ENCODE peak calls at places on chromosomes 2 and 18, in seven cellular contexts. E is OCI-LY7, R is mammary epithelial cell, A is heart left ventricle, Z is HepG2, M is prostate gland, J is right atrium auricular region. C is an unnamed sample.

GRCh38 chr2:96926791-96927190 is 56.9 kb upstream of the SEMA4C start:
- DNase-seq in E (no peak), R (no peak), A (no peak), Z (no peak), M (no peak), J (no peak), C (no peak)

GRCh38 chr2:41963661-41964525 is 83.9 kb upstream of the PKDCC start:
- DNase-seq in E (no peak), R (no peak), A (no peak), Z (peak; percentile 32), M (no peak), J (peak; percentile 89), C (peak; percentile 50)

GRCh38 chr2:137925599-137925998 is 38.7 kb upstream of the HNMT start:
- DNase-seq in E (no peak), R (no peak), A (no peak), Z (no peak), M (no peak), J (no peak), C (no peak)

GRCh38 chr2:65637061-65637460 is 204.7 kb upstream of the SPRED2 start:
- DNase-seq in E (no peak), R (no peak), A (no peak), Z (no peak), M (no peak), J (no peak), C (no peak)

GRCh38 chr2:119407430-119408220 is 24.0 kb upstream of the TMEM37 start:
- DNase-seq in E (peak; percentile 73), R (peak; percentile 25), A (peak; percentile 49), Z (peak; percentile 73), M (peak; percentile 29), J (no peak), C (peak; percentile 40)

GRCh38 chr2:234632527-234633391 is 135.9 kb upstream of the ARL4C start:
- DNase-seq in E (no peak), R (peak; percentile 11), A (no peak), Z (no peak), M (peak; percentile 49), J (no peak), C (peak; percentile 53)

GRCh38 chr18:44996261-44996660 is 315.6 kb downstream of the SETBP1 start:
- DNase-seq in E (no peak), R (no peak), A (no peak), Z (no peak), M (no peak), J (no peak), C (no peak)

GRCh38 chr2:192087398-192087958 is 107.3 kb downstream of the TMEFF2 start:
- DNase-seq in E (no peak), R (no peak), A (no peak), Z (no peak), M (no peak), J (no peak), C (no peak)

GRCh38 chr2:81767173-81767720 is 1462.7 kb upstream of the LRRTM1 start:
- DNase-seq in E (no peak), R (no peak), A (no peak), Z (no peak), M (no peak), J (no peak), C (no peak)

GRCh38 chr2:130154773-130155765 is 10.2 kb upstream of the CCDC74B start:
- DNase-seq in E (no peak), R (no peak), A (no peak), Z (no peak), M (no peak), J (no peak), C (no peak)

GRCh38 chr2:178530625-178531142 is 50.4 kb downstream of the PLEKHA3 start:
- DNase-seq in E (no peak), R (peak; percentile 50), A (no peak), Z (no peak), M (no peak), J (no peak), C (no peak)

GRCh38 chr2:48714240-48714639 is 41.3 kb downstream of the LHCGR start:
- DNase-seq in E (no peak), R (no peak), A (no peak), Z (no peak), M (no peak), J (no peak), C (no peak)

GRCh38 chr18:47050468-47050867 is 15.0 kb upstream of the ELOA2 start:
- DNase-seq in E (peak; percentile 21), R (peak; percentile 27), A (peak; percentile 23), Z (peak; percentile 40), M (no peak), J (no peak), C (no peak)

GRCh38 chr2:105893011-105893995 is 148.6 kb downstream of the NCK2 start:
- DNase-seq in E (no peak), R (no peak), A (no peak), Z (no peak), M (no peak), J (no peak), C (no peak)

GRCh38 chr2:73836141-73836943 is 7.6 kb downstream of the STAMBP start:
- DNase-seq in E (no peak), R (no peak), A (no peak), Z (no peak), M (no peak), J (no peak), C (peak; percentile 73)

GRCh38 chr18:59634096-59634495 is 63.1 kb downstream of the CCBE1 start:
- DNase-seq in E (no peak), R (no peak), A (no peak), Z (no peak), M (no peak), J (no peak), C (no peak)

GRCh38 chr2:236654496-236654895 is 84.9 kb downstream of the ACKR3 start:
- DNase-seq in E (no peak), R (no peak), A (peak; percentile 12), Z (no peak), M (no peak), J (peak; percentile 51), C (no peak)

GRCh38 chr2:71720596-71721361 is 267.4 kb downstream of the DYSF start:
- DNase-seq in E (no peak), R (no peak), A (no peak), Z (peak; percentile 53), M (no peak), J (no peak), C (no peak)

GRCh38 chr2:17962874-17963273 is 84.4 kb downstream of the KCNS3 start:
- DNase-seq in E (no peak), R (peak; percentile 19), A (no peak), Z (no peak), M (no peak), J (no peak), C (peak; percentile 63)

DNA sequence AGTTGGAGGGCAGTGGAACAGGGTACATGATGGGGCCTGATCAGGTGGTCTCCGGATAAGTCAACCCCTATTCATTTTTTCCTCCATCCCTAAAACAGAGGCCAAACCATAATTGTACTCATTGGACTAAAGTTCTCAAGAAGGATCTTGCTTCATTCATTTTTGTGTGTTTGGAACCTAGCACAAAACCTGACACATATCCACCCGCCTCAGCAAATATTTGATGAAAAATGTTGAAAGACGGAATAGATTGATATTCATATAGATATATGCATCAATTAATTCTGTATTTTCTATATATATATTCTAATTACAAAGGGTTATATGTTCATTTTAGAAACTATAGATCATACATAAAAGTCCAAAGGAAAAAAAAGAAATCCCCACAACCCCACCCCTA is 21.9 kb downstream of the SLC4A1AP start:
- DNase-seq in E (no peak), R (no peak), A (no peak), Z (no peak), M (no peak), J (no peak), C (no peak)
- H3K36me3 ChIP-seq in E (peaks cover 66% of the 10 kb centered on the region), R (peaks cover 6% of the 10 kb centered on the region), A (peaks cover 95% of the 10 kb centered on the region), Z (peaks cover 64% of the 10 kb centered on the region), M (no peaks in the 10 kb centered on the region), J (peaks cover 33% of the 10 kb centered on the region), C (peaks cover 47% of the 10 kb centered on the region)

GRCh38 chr18:189254-189653 is 30.9 kb downstream of the USP14 start:
- DNase-seq in E (no peak), R (no peak), A (no peak), Z (peak; percentile 60), M (no peak), J (no peak), C (no peak)
- H3K36me3 ChIP-seq in E (peaks cover 94% of the 10 kb centered on the region), R (peaks cover 13% of the 10 kb centered on the region), A (peaks cover 16% of the 10 kb centered on the region), Z (peaks cover 7% of the 10 kb centered on the region), M (no peaks in the 10 kb centered on the region), J (peaks cover 8% of the 10 kb centered on the region), C (peaks cover 19% of the 10 kb centered on the region)

GRCh38 chr2:190970170-190970569 is 43.8 kb downstream of the STAT1 start:
- DNase-seq in E (no peak), R (no peak), A (no peak), Z (no peak), M (no peak), J (no peak), C (no peak)

GRCh38 chr2:190965580-190966222 is 48.3 kb downstream of the STAT1 start:
- DNase-seq in E (no peak), R (no peak), A (no peak), Z (peak; percentile 13), M (no peak), J (no peak), C (no peak)

GRCh38 chr2:190972213-190972612 is 41.8 kb downstream of the STAT1 start:
- DNase-seq in E (no peak), R (no peak), A (no peak), Z (no peak), M (no peak), J (no peak), C (no peak)

GRCh38 chr2:190970872-190971506 is 43.0 kb downstream of the STAT1 start:
- DNase-seq in E (no peak), R (no peak), A (no peak), Z (no peak), M (no peak), J (no peak), C (no peak)

DNA sequence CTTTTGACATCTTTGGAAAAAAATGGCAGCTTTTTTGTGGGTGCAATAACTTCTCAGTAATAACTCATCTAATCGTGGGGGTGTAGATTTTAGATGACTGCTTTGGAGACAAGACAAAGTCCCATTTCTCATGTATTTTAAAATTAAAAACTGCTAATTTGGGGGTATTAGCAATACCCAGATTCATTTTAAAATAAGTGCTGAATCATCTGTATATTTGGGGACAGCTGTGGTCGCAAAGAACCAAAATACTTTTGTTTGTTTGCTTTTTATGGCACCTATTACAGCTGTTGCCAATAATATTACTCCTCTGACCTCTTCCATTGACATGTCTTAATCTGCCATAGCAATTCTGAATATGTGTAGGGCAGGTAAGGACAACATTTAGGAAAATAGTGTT is 45.4 kb downstream of the STAT1 start:
- DNase-seq in E (no peak), R (no peak), A (no peak), Z (no peak), M (no peak), J (no peak), C (no peak)
- H3K36me3 ChIP-seq in E (peaks cover 66% of the 10 kb centered on the region), R (peaks cover 54% of the 10 kb centered on the region), A (peaks cover 98% of the 10 kb centered on the region), Z (peaks cover 70% of the 10 kb centered on the region), M (peaks cover 7% of the 10 kb centered on the region), J (peaks cover 64% of the 10 kb centered on the region), C (peaks cover 89% of the 10 kb centered on the region)

DNA sequence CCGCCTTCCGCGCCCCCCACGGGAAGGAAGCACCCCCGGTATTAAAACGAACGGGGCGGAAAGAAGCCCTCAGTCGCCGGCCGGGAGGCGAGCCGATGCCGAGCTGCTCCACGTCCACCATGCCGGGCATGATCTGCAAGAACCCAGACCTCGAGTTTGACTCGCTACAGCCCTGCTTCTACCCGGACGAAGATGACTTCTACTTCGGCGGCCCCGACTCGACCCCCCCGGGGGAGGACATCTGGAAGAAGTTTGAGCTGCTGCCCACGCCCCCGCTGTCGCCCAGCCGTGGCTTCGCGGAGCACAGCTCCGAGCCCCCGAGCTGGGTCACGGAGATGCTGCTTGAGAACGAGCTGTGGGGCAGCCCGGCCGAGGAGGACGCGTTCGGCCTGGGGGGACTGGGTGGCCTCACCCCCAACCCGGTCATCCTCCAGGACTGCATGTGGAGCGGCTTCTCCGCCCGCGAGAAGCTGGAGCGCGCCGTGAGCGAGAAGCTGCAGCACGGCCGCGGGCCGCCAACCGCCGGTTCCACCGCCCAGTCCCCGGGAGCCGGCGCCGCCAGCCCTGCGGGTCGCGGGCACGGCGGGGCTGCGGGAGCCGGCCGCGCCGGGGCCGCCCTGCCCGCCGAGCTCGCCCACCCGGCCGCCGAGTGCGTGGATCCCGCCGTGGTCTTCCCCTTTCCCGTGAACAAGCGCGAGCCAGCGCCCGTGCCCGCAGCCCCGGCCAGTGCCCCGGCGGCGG is 1.8 kb downstream of the MYCN start:
- DNase-seq in E (no peak), R (peak; percentile 15), A (peak; percentile 39), Z (no peak), M (no peak), J (no peak), C (peak; percentile 77)
- H3K36me3 ChIP-seq in E (no peaks in the 10 kb centered on the region), R (no peaks in the 10 kb centered on the region), A (peaks cover 6% of the 10 kb centered on the region), Z (no peaks in the 10 kb centered on the region), M (no peaks in the 10 kb centered on the region), J (no peaks in the 10 kb centered on the region), C (peaks cover 47% of the 10 kb centered on the region)